ENCODE peak calls at places on chromosome 5, in eight cellular contexts. W, T, F, H, Y, K, A and V are unnamed samples.

GRCh38 chr5:87997662-87998061 is 271.0 kb downstream of the TMEM161B start:
- DNase-seq in W (no peak), F (no peak), Y (no peak), K (no peak), A (no peak), H (no peak), T (no peak), V (no peak)

GRCh38 chr5:173644700-173645436 is 28.4 kb upstream of the BOD1 start:
- DNase-seq in Y (no peak), K (no peak), F (no peak), W (no peak), A (no peak), T (no peak), H (no peak), V (no peak)

GRCh38 chr5:107544476-107544875 is 126.3 kb downstream of the EFNA5 start:
- DNase-seq in K (no peak), Y (no peak), W (no peak), H (no peak), F (no peak), A (no peak), T (no peak), V (no peak)

GRCh38 chr5:150001660-150002493 is 1.3 kb downstream of the HMGXB3 start:
- DNase-seq in A (peak; percentile 63), T (no peak), K (peak; percentile 87), Y (peak; percentile 86), F (peak; percentile 63), H (peak; percentile 63), W (peak; percentile 55), V (peak; percentile 65)

GRCh38 chr5:5229405-5229804 is 89.3 kb downstream of the ADAMTS16 start:
- DNase-seq in A (no peak), W (no peak), Y (no peak), H (no peak), F (no peak), T (no peak), K (no peak), V (no peak)

GRCh38 chr5:58011301-58011700 is 448.6 kb downstream of the PLK2 start:
- DNase-seq in W (no peak), K (no peak), T (no peak), H (no peak), F (no peak), A (no peak), Y (no peak), V (no peak)

GRCh38 chr5:135688385-135688784 is 109.6 kb upstream of the CXCL14 start:
- DNase-seq in W (no peak), K (no peak), F (no peak), H (no peak), T (no peak), A (no peak), Y (no peak), V (no peak)

GRCh38 chr5:102937916-102938315 is 182.0 kb downstream of the GIN1 start:
- DNase-seq in A (no peak), F (no peak), W (no peak), K (no peak), H (no peak), T (no peak), Y (no peak), V (no peak)

GRCh38 chr5:81417052-81417451 is 23.1 kb upstream of the ACOT12 start:
- DNase-seq in K (no peak), Y (no peak), W (no peak), A (no peak), T (no peak), H (no peak), F (no peak), V (no peak)

GRCh38 chr5:111892949-111893348 is 136.0 kb upstream of the NREP start:
- DNase-seq in K (peak; percentile 17), T (no peak), Y (no peak), A (no peak), H (no peak), F (no peak), W (no peak), V (no peak)

GRCh38 chr5:88045931-88046461 is 222.6 kb downstream of the TMEM161B start:
- DNase-seq in A (no peak), W (no peak), T (no peak), K (no peak), Y (no peak), H (no peak), F (no peak), V (no peak)

GRCh38 chr5:166499452-166500240 is 1791.8 kb upstream of the WWC1 start:
- DNase-seq in T (no peak), F (no peak), K (no peak), Y (no peak), A (no peak), H (no peak), W (no peak), V (no peak)

GRCh38 chr5:16983972-16984371 is 47.9 kb upstream of the MYO10 start:
- DNase-seq in Y (no peak), T (no peak), A (no peak), F (no peak), K (no peak), W (no peak), H (no peak), V (no peak)

GRCh38 chr5:143402464-143403356 is 776 bp downstream of the NR3C1 start:
- DNase-seq in K (peak; percentile 55), Y (peak; percentile 67), F (peak; percentile 59), T (peak; percentile 54), H (peak; percentile 65), W (peak; percentile 66), A (peak; percentile 55), V (no peak)

GRCh38 chr5:138985256-138985655 is 110.1 kb upstream of the LRRTM2 start:
- DNase-seq in T (no peak), A (no peak), Y (no peak), F (no peak), K (no peak), W (no peak), H (no peak), V (no peak)

GRCh38 chr5:58887721-58888409 is 305.0 kb downstream of the RAB3C start:
- DNase-seq in T (no peak), A (no peak), F (no peak), H (no peak), Y (peak; percentile 29), W (no peak), K (peak; percentile 69), V (no peak)

GRCh38 chr5:134477462-134478245 is 47.8 kb upstream of the JADE2 start:
- DNase-seq in H (no peak), F (no peak), K (peak; percentile 29), W (no peak), A (no peak), T (no peak), Y (no peak), V (no peak)

GRCh38 chr5:138752951-138753793 is at the start of gene CTNNA1:
- DNase-seq in F (peak; percentile 87), A (peak; percentile 44), W (peak; percentile 84), Y (peak; percentile 78), T (peak; percentile 79), H (peak; percentile 81), K (peak; percentile 78), V (no peak)

GRCh38 chr5:67960939-67961338 is 254.6 kb upstream of the PIK3R1 start:
- DNase-seq in Y (no peak), K (peak; percentile 19), W (no peak), F (no peak), H (peak; percentile 38), A (no peak), T (no peak), V (no peak)

GRCh38 chr5:1112596-1113331 is 901 bp upstream of the SLC12A7 start:
- DNase-seq in H (peak; percentile 62), F (no peak), Y (no peak), W (no peak), A (no peak), T (no peak), K (no peak), V (no peak)

GRCh38 chr5:178234121-178234752 is 1.6 kb upstream of the PHYKPL start:
- DNase-seq in K (no peak), W (no peak), A (no peak), T (no peak), Y (no peak), H (no peak), F (no peak), V (no peak)

GRCh38 chr5:172575816-172576215 is 65.2 kb upstream of the NEURL1B start:
- DNase-seq in H (no peak), A (no peak), Y (no peak), K (no peak), F (no peak), W (no peak), T (no peak), V (no peak)

GRCh38 chr5:93587919-93588585 is 5.0 kb downstream of the NR2F1 start:
- DNase-seq in F (no peak), W (no peak), H (no peak), T (no peak), Y (no peak), K (no peak), A (no peak), V (no peak)
- H3K4me3 ChIP-seq in F (no peak overlapping the region), W (no peak overlapping the region), H (no peak overlapping the region), T (no peak overlapping the region), Y (no peak overlapping the region), K (peak overlapping the region; percentile 43), A (no peak overlapping the region), V (no peak overlapping the region)

GRCh38 chr5:164324239-164324638 is 818.8 kb downstream of the MAT2B start:
- DNase-seq in T (no peak), Y (no peak), F (no peak), H (no peak), W (no peak), K (no peak), A (no peak), V (no peak)

DNA sequence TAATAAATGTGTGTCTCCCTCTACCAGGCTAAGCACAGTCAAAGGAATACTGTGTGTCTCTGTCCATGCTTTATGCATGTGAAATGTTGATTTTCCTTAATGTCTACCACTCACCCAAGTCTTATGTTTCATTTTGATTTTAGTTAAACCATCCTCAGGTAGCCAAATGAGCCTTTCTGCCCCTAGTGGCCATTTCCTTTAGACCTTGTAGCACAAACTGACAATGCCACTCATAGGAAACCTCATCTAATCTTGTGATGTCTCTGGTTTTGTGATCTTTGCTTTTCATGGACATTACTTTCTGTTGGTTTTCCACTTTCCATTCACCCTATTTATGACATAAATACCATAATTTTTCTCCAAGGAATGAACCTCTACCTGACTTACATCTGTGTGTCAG is 820.8 kb downstream of the MAT2B start:
- DNase-seq in W (no peak), H (no peak), T (no peak), F (no peak), A (no peak), Y (peak; percentile 10), K (no peak), V (no peak)
- TF ChIP-seq CTCF in W (no peak), H (peak; percentile 19), T (no peak), F (no peak), A (no peak), Y (peak; percentile 28), K (peak; percentile 33), V (peak; percentile 52)

GRCh38 chr5:141186897-141187512 is at the start of gene PCDHB9:
- DNase-seq in F (no peak), Y (peak; percentile 40), A (no peak), T (no peak), K (peak; percentile 8), H (peak; percentile 29), W (peak; percentile 16), V (no peak)

GRCh38 chr5:141196363-141196762 is 3.1 kb upstream of the PCDHB11 start:
- DNase-seq in F (no peak), W (no peak), Y (no peak), T (no peak), A (no peak), K (no peak), H (no peak), V (no peak)

GRCh38 chr5:141192110-141192725 is at the start of gene PCDHB10:
- DNase-seq in T (no peak), F (peak; percentile 26), A (no peak), Y (peak; percentile 2), H (peak; percentile 51), K (peak; percentile 14), W (peak; percentile 14), V (no peak)
- H3K4me3 ChIP-seq in T (no peak within 1 kb of the TSS), F (no peak within 1 kb of the TSS), A (no peak within 1 kb of the TSS), Y (no peak within 1 kb of the TSS), H (peak within 1 kb of the TSS; percentile 30), K (no peak within 1 kb of the TSS), W (no peak within 1 kb of the TSS), V (no peak within 1 kb of the TSS)

GRCh38 chr5:39148983-39149534 is 70.3 kb downstream of the FYB1 start:
- DNase-seq in A (no peak), T (no peak), W (no peak), H (no peak), K (peak; percentile 29), Y (peak; percentile 5), F (no peak), V (no peak)
- TF ChIP-seq CTCF in A (peak; percentile 69), T (no peak), W (no peak), H (peak; percentile 34), K (peak; percentile 31), Y (no peak), F (peak; percentile 9), V (peak; percentile 2)